ENCODE peak calls at places on chromosomes 11 and 22, in nine cellular contexts. One of them, this sample, is unnamed. For H3K4me1, the result is how much of the 10 kb centered on the place peaks cover.

GRCh38 chr11:86699036-86699791 is 26.8 kb upstream of the ME3 start:
- DNase-seq in CD8-positive, alpha-beta T cell: no peak
- DNase-seq in fibroblast of lung: peak
- DNase-seq in right lobe of liver: no peak
- DNase-seq in heart left ventricle: no peak
- DNase-seq in breast epithelium: no peak
- DNase-seq in H9: no peak
- DNase-seq in thyroid gland: no peak
- DNase-seq in psoas muscle: no peak
- DNase-seq in this sample: no peak

GRCh38 chr11:14357843-14358728 is 897 bp downstream of the RRAS2 start:
- DNase-seq in psoas muscle: peak
- DNase-seq in fibroblast of lung: peak
- DNase-seq in H9: peak
- DNase-seq in right lobe of liver: peak
- DNase-seq in breast epithelium: no peak
- DNase-seq in CD8-positive, alpha-beta T cell: peak
- DNase-seq in heart left ventricle: peak
- DNase-seq in thyroid gland: peak
- DNase-seq in this sample: peak

GRCh38 chr22:37639070-37639760 is at the start of gene SH3BP1:
- DNase-seq in psoas muscle: peak
- DNase-seq in H9: peak
- DNase-seq in thyroid gland: peak
- DNase-seq in heart left ventricle: peak
- DNase-seq in fibroblast of lung: peak
- DNase-seq in breast epithelium: no peak
- DNase-seq in right lobe of liver: peak
- DNase-seq in CD8-positive, alpha-beta T cell: no peak
- DNase-seq in this sample: no peak

GRCh38 chr11:97516688-97517087 is 1126.9 kb downstream of the JRKL start:
- DNase-seq in psoas muscle: no peak
- DNase-seq in right lobe of liver: no peak
- DNase-seq in fibroblast of lung: no peak
- DNase-seq in thyroid gland: no peak
- DNase-seq in heart left ventricle: no peak
- DNase-seq in H9: no peak
- DNase-seq in breast epithelium: no peak
- DNase-seq in CD8-positive, alpha-beta T cell: no peak
- DNase-seq in this sample: no peak

GRCh38 chr11:77131560-77131959 is 3.5 kb downstream of the MYO7A start:
- DNase-seq in CD8-positive, alpha-beta T cell: no peak
- DNase-seq in heart left ventricle: no peak
- DNase-seq in right lobe of liver: no peak
- DNase-seq in H9: no peak
- DNase-seq in breast epithelium: no peak
- DNase-seq in psoas muscle: peak
- DNase-seq in fibroblast of lung: no peak
- DNase-seq in thyroid gland: no peak
- DNase-seq in this sample: peak

GRCh38 chr22:49566693-49567092 is 261.0 kb downstream of the BRD1 start:
- DNase-seq in H9: peak
- DNase-seq in heart left ventricle: no peak
- DNase-seq in fibroblast of lung: no peak
- DNase-seq in CD8-positive, alpha-beta T cell: no peak
- DNase-seq in breast epithelium: peak
- DNase-seq in psoas muscle: no peak
- DNase-seq in thyroid gland: no peak
- DNase-seq in right lobe of liver: peak
- DNase-seq in this sample: no peak

GRCh38 chr22:46830001-46830715 is 67.7 kb downstream of the TBC1D22A start:
- DNase-seq in thyroid gland: peak
- DNase-seq in breast epithelium: no peak
- DNase-seq in CD8-positive, alpha-beta T cell: no peak
- DNase-seq in psoas muscle: peak
- DNase-seq in H9: no peak
- DNase-seq in fibroblast of lung: peak
- DNase-seq in heart left ventricle: peak
- DNase-seq in right lobe of liver: no peak
- DNase-seq in this sample: no peak

GRCh38 chr11:10514210-10514609 is 26.8 kb downstream of the RNF141 start:
- DNase-seq in right lobe of liver: no peak
- DNase-seq in fibroblast of lung: no peak
- DNase-seq in heart left ventricle: no peak
- DNase-seq in H9: no peak
- DNase-seq in breast epithelium: no peak
- DNase-seq in thyroid gland: no peak
- DNase-seq in CD8-positive, alpha-beta T cell: no peak
- DNase-seq in psoas muscle: no peak
- DNase-seq in this sample: no peak

GRCh38 chr11:129611661-129612566 is 203.7 kb upstream of the TMEM45B start:
- DNase-seq in CD8-positive, alpha-beta T cell: no peak
- DNase-seq in right lobe of liver: no peak
- DNase-seq in breast epithelium: no peak
- DNase-seq in thyroid gland: peak
- DNase-seq in heart left ventricle: no peak
- DNase-seq in H9: no peak
- DNase-seq in fibroblast of lung: peak
- DNase-seq in psoas muscle: no peak
- DNase-seq in this sample: no peak

GRCh38 chr22:46088541-46089311 is 61.6 kb upstream of the PPARA start:
- DNase-seq in right lobe of liver: peak
- DNase-seq in thyroid gland: no peak
- DNase-seq in breast epithelium: no peak
- DNase-seq in heart left ventricle: peak
- DNase-seq in fibroblast of lung: peak
- DNase-seq in psoas muscle: peak
- DNase-seq in CD8-positive, alpha-beta T cell: no peak
- DNase-seq in H9: no peak
- DNase-seq in this sample: no peak

GRCh38 chr11:18452927-18453326 is 2.7 kb upstream of the LDHAL6A start:
- DNase-seq in CD8-positive, alpha-beta T cell: no peak
- DNase-seq in psoas muscle: no peak
- DNase-seq in fibroblast of lung: peak
- DNase-seq in heart left ventricle: no peak
- DNase-seq in breast epithelium: no peak
- DNase-seq in right lobe of liver: no peak
- DNase-seq in thyroid gland: no peak
- DNase-seq in H9: no peak
- DNase-seq in this sample: no peak

GRCh38 chr11:20351151-20351550 is 12.4 kb upstream of the HTATIP2 start:
- DNase-seq in breast epithelium: no peak
- DNase-seq in heart left ventricle: no peak
- DNase-seq in fibroblast of lung: no peak
- DNase-seq in psoas muscle: no peak
- DNase-seq in thyroid gland: no peak
- DNase-seq in H9: no peak
- DNase-seq in right lobe of liver: no peak
- DNase-seq in CD8-positive, alpha-beta T cell: no peak
- DNase-seq in this sample: no peak

GRCh38 chr11:102452461-102453285 is at the start of gene TMEM123:
- DNase-seq in fibroblast of lung: peak
- DNase-seq in thyroid gland: peak
- DNase-seq in CD8-positive, alpha-beta T cell: peak
- DNase-seq in right lobe of liver: peak
- DNase-seq in breast epithelium: peak
- DNase-seq in psoas muscle: peak
- DNase-seq in heart left ventricle: peak
- DNase-seq in H9: peak
- DNase-seq in this sample: peak

GRCh38 chr11:19644316-19644715 is 68.3 kb upstream of the NAV2 start:
- DNase-seq in fibroblast of lung: peak
- DNase-seq in H9: no peak
- DNase-seq in heart left ventricle: no peak
- DNase-seq in CD8-positive, alpha-beta T cell: no peak
- DNase-seq in right lobe of liver: no peak
- DNase-seq in thyroid gland: no peak
- DNase-seq in breast epithelium: no peak
- DNase-seq in psoas muscle: no peak
- DNase-seq in this sample: no peak

GRCh38 chr22:50620861-50621490 is 7.0 kb downstream of the ARSA start:
- DNase-seq in fibroblast of lung: no peak
- DNase-seq in CD8-positive, alpha-beta T cell: peak
- DNase-seq in H9: no peak
- DNase-seq in right lobe of liver: no peak
- DNase-seq in breast epithelium: no peak
- DNase-seq in thyroid gland: no peak
- DNase-seq in psoas muscle: no peak
- DNase-seq in heart left ventricle: peak
- DNase-seq in this sample: no peak

DNA sequence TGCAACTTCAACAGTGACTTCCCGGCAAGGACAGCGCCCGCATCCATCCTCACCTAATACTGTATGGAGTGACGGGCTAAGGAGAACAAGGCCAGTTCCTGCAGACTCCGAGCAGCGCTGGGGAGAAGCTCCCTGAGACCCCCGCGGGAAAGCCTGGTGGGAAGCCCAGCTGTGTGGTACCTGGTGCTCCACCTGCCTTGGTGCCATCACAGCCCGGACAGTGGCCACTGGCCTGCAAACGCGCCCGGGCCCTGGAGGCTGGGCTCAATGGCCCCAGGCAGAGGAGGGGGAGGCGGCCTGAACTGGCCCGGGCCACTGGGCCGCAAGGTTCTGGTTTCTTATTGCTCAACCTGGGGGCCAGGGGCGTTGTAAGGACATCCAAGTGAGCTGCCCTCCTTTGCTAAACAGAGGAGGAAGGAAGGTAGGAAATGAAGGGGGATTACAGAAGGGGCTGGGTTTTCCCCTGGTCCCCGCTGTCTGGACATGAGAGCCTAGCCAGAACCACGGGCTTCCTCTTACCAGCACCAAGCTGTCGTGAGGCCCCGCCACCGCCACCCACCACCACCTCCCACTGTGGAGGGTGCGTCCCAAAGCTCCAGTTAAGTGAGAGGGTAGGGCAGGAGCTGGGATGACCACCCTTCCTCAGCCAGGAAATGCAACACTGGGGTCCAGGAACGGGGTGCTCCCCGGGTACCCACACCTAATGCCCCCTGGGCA is 8.5 kb upstream of the CDC42BPG start:
- DNase-seq in H9: no peak
- DNase-seq in breast epithelium: no peak
- DNase-seq in heart left ventricle: no peak
- DNase-seq in thyroid gland: no peak
- DNase-seq in right lobe of liver: no peak
- DNase-seq in CD8-positive, alpha-beta T cell: no peak
- DNase-seq in fibroblast of lung: no peak
- DNase-seq in psoas muscle: no peak
- DNase-seq in this sample: no peak
- H3K4me1 ChIP-seq in H9: under half
- H3K4me1 ChIP-seq in breast epithelium: under half
- H3K4me1 ChIP-seq in heart left ventricle: half or more
- H3K4me1 ChIP-seq in thyroid gland: under half
- H3K4me1 ChIP-seq in right lobe of liver: under half
- H3K4me1 ChIP-seq in CD8-positive, alpha-beta T cell: half or more
- H3K4me1 ChIP-seq in fibroblast of lung: under half
- H3K4me1 ChIP-seq in psoas muscle: half or more
- H3K4me1 ChIP-seq in this sample: under half

GRCh38 chr22:22865311-22866072 is 22.1 kb upstream of the IGLL5 start:
- DNase-seq in heart left ventricle: no peak
- DNase-seq in psoas muscle: no peak
- DNase-seq in CD8-positive, alpha-beta T cell: no peak
- DNase-seq in breast epithelium: no peak
- DNase-seq in thyroid gland: no peak
- DNase-seq in fibroblast of lung: no peak
- DNase-seq in right lobe of liver: no peak
- DNase-seq in H9: no peak
- DNase-seq in this sample: no peak

GRCh38 chr22:22870577-22871398 is 16.8 kb upstream of the IGLL5 start:
- DNase-seq in right lobe of liver: no peak
- DNase-seq in thyroid gland: no peak
- DNase-seq in H9: peak
- DNase-seq in fibroblast of lung: no peak
- DNase-seq in CD8-positive, alpha-beta T cell: no peak
- DNase-seq in heart left ventricle: no peak
- DNase-seq in psoas muscle: no peak
- DNase-seq in breast epithelium: no peak
- DNase-seq in this sample: no peak

GRCh38 chr22:22871536-22872278 is 15.9 kb upstream of the IGLL5 start:
- DNase-seq in CD8-positive, alpha-beta T cell: no peak
- DNase-seq in thyroid gland: no peak
- DNase-seq in right lobe of liver: no peak
- DNase-seq in H9: no peak
- DNase-seq in psoas muscle: no peak
- DNase-seq in fibroblast of lung: no peak
- DNase-seq in breast epithelium: no peak
- DNase-seq in heart left ventricle: no peak
- DNase-seq in this sample: no peak

GRCh38 chr22:22866381-22867111 is 21.1 kb upstream of the IGLL5 start:
- DNase-seq in breast epithelium: no peak
- DNase-seq in thyroid gland: no peak
- DNase-seq in H9: no peak
- DNase-seq in CD8-positive, alpha-beta T cell: no peak
- DNase-seq in right lobe of liver: no peak
- DNase-seq in heart left ventricle: no peak
- DNase-seq in fibroblast of lung: no peak
- DNase-seq in psoas muscle: no peak
- DNase-seq in this sample: no peak

GRCh38 chr22:22867996-22868715 is 19.5 kb upstream of the IGLL5 start:
- DNase-seq in thyroid gland: no peak
- DNase-seq in H9: no peak
- DNase-seq in right lobe of liver: no peak
- DNase-seq in fibroblast of lung: no peak
- DNase-seq in psoas muscle: no peak
- DNase-seq in heart left ventricle: no peak
- DNase-seq in CD8-positive, alpha-beta T cell: no peak
- DNase-seq in breast epithelium: no peak
- DNase-seq in this sample: no peak
- H3K27ac ChIP-seq in thyroid gland: no peak
- H3K27ac ChIP-seq in H9: no peak
- H3K27ac ChIP-seq in right lobe of liver: no peak
- H3K27ac ChIP-seq in fibroblast of lung: no peak
- H3K27ac ChIP-seq in psoas muscle: no peak
- H3K27ac ChIP-seq in heart left ventricle: no peak
- H3K27ac ChIP-seq in CD8-positive, alpha-beta T cell: no peak
- H3K27ac ChIP-seq in breast epithelium: no peak
- H3K27ac ChIP-seq in this sample: no peak

DNA sequence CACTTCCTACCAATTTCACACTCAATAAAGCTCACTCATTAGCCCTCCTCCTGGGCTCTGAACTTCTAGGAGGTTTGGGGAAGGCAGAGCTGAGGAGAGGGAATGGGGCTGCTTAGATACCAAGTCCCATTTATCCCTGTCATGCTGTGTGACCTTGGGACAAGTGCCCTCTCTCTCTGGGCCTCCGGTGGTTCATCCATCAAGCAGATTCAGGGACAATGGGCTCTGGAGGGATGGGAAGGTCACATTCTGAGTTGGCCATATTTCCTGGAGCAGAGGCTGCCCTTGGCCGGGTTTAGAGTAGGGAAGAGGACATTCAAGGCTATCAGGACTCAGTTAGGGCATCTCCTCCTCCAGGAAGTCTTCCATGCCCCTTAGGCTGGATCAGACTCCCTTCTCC is 66.7 kb downstream of the PDE2A start:
- DNase-seq in CD8-positive, alpha-beta T cell: no peak
- DNase-seq in psoas muscle: no peak
- DNase-seq in heart left ventricle: no peak
- DNase-seq in thyroid gland: no peak
- DNase-seq in H9: no peak
- DNase-seq in breast epithelium: no peak
- DNase-seq in right lobe of liver: no peak
- DNase-seq in fibroblast of lung: no peak
- DNase-seq in this sample: no peak
- TF ChIP-seq CTCF in CD8-positive, alpha-beta T cell: no peak
- TF ChIP-seq CTCF in psoas muscle: no peak
- TF ChIP-seq CTCF in heart left ventricle: no peak
- TF ChIP-seq CTCF in thyroid gland: no peak
- TF ChIP-seq CTCF in H9: no peak
- TF ChIP-seq CTCF in breast epithelium: no peak
- TF ChIP-seq CTCF in right lobe of liver: no peak
- TF ChIP-seq CTCF in fibroblast of lung: no peak
- TF ChIP-seq CTCF in this sample: no peak

GRCh38 chr11:75346912-75347647 is 4.4 kb downstream of the ARRB1 start:
- DNase-seq in H9: peak
- DNase-seq in fibroblast of lung: peak
- DNase-seq in breast epithelium: peak
- DNase-seq in psoas muscle: peak
- DNase-seq in thyroid gland: peak
- DNase-seq in heart left ventricle: peak
- DNase-seq in right lobe of liver: no peak
- DNase-seq in CD8-positive, alpha-beta T cell: no peak
- DNase-seq in this sample: no peak
- H3K4me1 ChIP-seq in H9: under half
- H3K4me1 ChIP-seq in fibroblast of lung: under half
- H3K4me1 ChIP-seq in breast epithelium: under half
- H3K4me1 ChIP-seq in psoas muscle: under half
- H3K4me1 ChIP-seq in thyroid gland: under half
- H3K4me1 ChIP-seq in heart left ventricle: under half
- H3K4me1 ChIP-seq in right lobe of liver: half or more
- H3K4me1 ChIP-seq in CD8-positive, alpha-beta T cell: half or more
- H3K4me1 ChIP-seq in this sample: under half

This sample was measured in pancreas.